ENCODE peak calls at places on chromosomes 16 and 17, in six cellular contexts. Q is ACHN, Z is neural crest cell, V is fibroblast of gingiva, Y is left colon, T is NCI-H2081. W is an unnamed sample.

GRCh38 chr17:17535957-17536356 is 39.8 kb upstream of the RASD1 start:
- DNase-seq in Q (no peak), Z (no peak), V (peak; percentile 95), Y (peak; percentile 47), T (peak; percentile 71), W (peak; percentile 6)

GRCh38 chr16:3625911-3626732 is 14.7 kb upstream of the SLX4 start:
- DNase-seq in Q (no peak), Z (no peak), V (no peak), Y (no peak), T (no peak), W (no peak)

GRCh38 chr16:4200000-4200780 is 41.7 kb downstream of the SRL start:
- DNase-seq in Q (peak; percentile 79), Z (peak; percentile 57), V (peak; percentile 36), Y (peak; percentile 79), T (peak; percentile 4), W (peak; percentile 55)

GRCh38 chr17:14276535-14277250 is 24.2 kb upstream of the HS3ST3B1 start:
- DNase-seq in Q (no peak), Z (no peak), V (no peak), Y (no peak), T (no peak), W (peak; percentile 6)

GRCh38 chr16:27725271-27726010 is 175.5 kb downstream of the KATNIP start:
- DNase-seq in Q (no peak), Z (no peak), V (no peak), Y (no peak), T (no peak), W (no peak)

GRCh38 chr17:42233148-42233547 is 38.9 kb upstream of the GHDC start:
- DNase-seq in Q (no peak), Z (no peak), V (no peak), Y (no peak), T (no peak), W (peak; percentile 52)

GRCh38 chr16:49658066-49658465 is 197.8 kb downstream of the ZNF423 start:
- DNase-seq in Q (no peak), Z (no peak), V (no peak), Y (no peak), T (no peak), W (no peak)

GRCh38 chr17:78132086-78132676 is 1.6 kb downstream of the TMC8 start:
- DNase-seq in Q (no peak), Z (no peak), V (no peak), Y (peak; percentile 77), T (no peak), W (no peak)

GRCh38 chr17:50779747-50780363 is 12.5 kb upstream of the ANKRD40CL start:
- DNase-seq in Q (no peak), Z (no peak), V (no peak), Y (no peak), T (no peak), W (no peak)

GRCh38 chr16:15652293-15653001 is 2.4 kb downstream of the NDE1 start:
- DNase-seq in Q (no peak), Z (no peak), V (peak; percentile 16), Y (no peak), T (no peak), W (no peak)

W was measured in renal cortical epithelial cell.